ENCODE peak calls at places on chromosomes 1 and 21, in ten cellular contexts. N is mucosa of descending colon; H is stimulated activated CD8-positive, alpha-beta memory T cell treated with anti-CD3 and anti-CD28 coated beads, Interleukin-2, amount 100 ng/mL, for 48 hours; D is NCI-H226; V is neural progenitor cell; J is CD4-positive, CD25-positive, alpha-beta regulatory T cell; Y is CD8-positive, alpha-beta memory T cell; A is astrocyte of the cerebellum; S is T-cell; P is K562. R is an unnamed sample.

GRCh38 chr1:243493156-243494129 is 237.6 kb downstream of the SDCCAG8 start:
- DNase-seq in D (no peak), N (no peak), J (no peak), A (no peak), Y (no peak), S (no peak), V (no peak), H (no peak), P (no peak), R (no peak)

GRCh38 chr1:117586337-117586736 is 19.5 kb upstream of the TENT5C start:
- DNase-seq in H (no peak), A (no peak), S (no peak), J (no peak), Y (no peak), P (no peak), N (no peak), D (no peak), V (no peak), R (no peak)

GRCh38 chr21:35437941-35438340 is 388.8 kb upstream of the RUNX1 start:
- DNase-seq in N (no peak), Y (no peak), A (no peak), S (no peak), P (no peak), H (no peak), J (no peak), D (no peak), V (no peak), R (no peak)

GRCh38 chr1:14113841-14114567 is 414.0 kb downstream of the PRDM2 start:
- DNase-seq in P (peak; percentile 43), V (peak; percentile 87), Y (no peak), D (no peak), S (no peak), N (no peak), J (no peak), A (peak; percentile 61), H (no peak), R (peak; percentile 74)

GRCh38 chr1:224175615-224176014 is 7.4 kb upstream of the DEGS1 start:
- DNase-seq in H (no peak), Y (no peak), N (peak; percentile 75), J (no peak), A (no peak), V (peak; percentile 73), S (peak; percentile 51), D (no peak), P (no peak), R (peak; percentile 82)

GRCh38 chr1:232657426-232657825 is 27.5 kb upstream of the SIPA1L2 start:
- DNase-seq in S (no peak), P (no peak), N (no peak), A (no peak), J (no peak), D (no peak), H (no peak), Y (no peak), V (no peak), R (no peak)

GRCh38 chr1:212606734-212607205 is 1.8 kb upstream of the ATF3 start:
- DNase-seq in V (peak; percentile 28), A (no peak), S (peak; percentile 36), N (peak; percentile 90), D (no peak), P (peak; percentile 47), Y (peak; percentile 46), J (peak; percentile 43), H (peak; percentile 28), R (peak; percentile 72)

GRCh38 chr1:241551759-241552638 is 19.8 kb downstream of the KMO start:
- DNase-seq in N (peak; percentile 49), Y (peak; percentile 21), A (no peak), P (peak; percentile 58), S (peak; percentile 25), H (peak; percentile 30), D (no peak), J (peak; percentile 56), V (no peak), R (no peak)

GRCh38 chr1:72936151-72936740 is 653.9 kb upstream of the NEGR1 start:
- DNase-seq in D (no peak), A (no peak), J (no peak), Y (no peak), H (no peak), S (no peak), N (no peak), P (no peak), V (no peak), R (no peak)

GRCh38 chr1:31936278-31936965 is 1.7 kb downstream of the PTP4A2 start:
- DNase-seq in Y (no peak), V (no peak), J (no peak), D (no peak), N (no peak), P (no peak), H (no peak), S (no peak), A (no peak), R (no peak)

GRCh38 chr1:173411835-173412742 is 65.0 kb upstream of the PRDX6 start:
- DNase-seq in J (no peak), D (peak; percentile 62), Y (no peak), V (no peak), S (no peak), N (no peak), P (no peak), H (no peak), A (no peak), R (peak; percentile 61)